ENCODE peak calls at places on chromosomes 11 and 22, in ten cellular contexts. I, K, T, V, A, B, H, R, Z and P are unnamed samples.

GRCh38 chr11:62256281-62256680 is 13.7 kb upstream of the SCGB2A2 start:
- DNase-seq in I (no peak), K (no peak), T (no peak), V (no peak), A (no peak), B (no peak), H (no peak), R (no peak), Z (no peak), P (no peak)

GRCh38 chr22:46044718-46045458 is 67.9 kb upstream of the WNT7B start:
- DNase-seq in I (no peak), K (peak), T (peak), V (peak), A (no peak), B (no peak), H (peak), R (no peak), Z (peak), P (no peak)

GRCh38 chr11:46421257-46421880 is 29.8 kb upstream of the CHRM4 start:
- DNase-seq in I (no peak), K (no peak), T (no peak), V (peak), A (no peak), B (no peak), H (no peak), R (no peak), Z (no peak), P (no peak)

GRCh38 chr11:102850973-102851745 is 7.8 kb upstream of the MMP3 start:
- DNase-seq in I (no peak), K (peak), T (no peak), V (peak), A (no peak), B (no peak), H (no peak), R (peak), Z (no peak), P (no peak)

GRCh38 chr11:2673871-2674471 is 25.8 kb downstream of the KCNQ1OT1 start:
- DNase-seq in I (no peak), K (no peak), T (no peak), V (no peak), A (no peak), B (no peak), H (no peak), R (no peak), Z (no peak), P (peak)

GRCh38 chr11:8338138-8338537 is 74.5 kb upstream of the LMO1 start:
- DNase-seq in I (peak), K (no peak), T (peak), V (peak), A (no peak), B (no peak), H (peak), R (peak), Z (peak), P (no peak)

GRCh38 chr11:78802058-78802633 is 227.5 kb upstream of the NARS2 start:
- DNase-seq in I (no peak), K (no peak), T (no peak), V (no peak), A (no peak), B (no peak), H (peak), R (no peak), Z (no peak), P (no peak)

GRCh38 chr11:126744699-126745098 is 255.9 kb downstream of the KIRREL3 start:
- DNase-seq in I (no peak), K (no peak), T (no peak), V (no peak), A (no peak), B (no peak), H (no peak), R (no peak), Z (no peak), P (no peak)

GRCh38 chr11:124600924-124601323 is 10.3 kb upstream of the PANX3 start:
- DNase-seq in I (no peak), K (no peak), T (no peak), V (no peak), A (no peak), B (no peak), H (peak), R (no peak), Z (no peak), P (no peak)

GRCh38 chr11:13535819-13536218 is 40.0 kb upstream of the PTH start:
- DNase-seq in I (no peak), K (peak), T (no peak), V (peak), A (no peak), B (no peak), H (peak), R (no peak), Z (no peak), P (no peak)

GRCh38 chr11:36594316-36594989 is at the start of gene IFTAP:
- DNase-seq in I (peak), K (peak), T (peak), V (peak), A (no peak), B (no peak), H (peak), R (peak), Z (peak), P (no peak)

GRCh38 chr22:29914165-29914564 is 31.2 kb downstream of the MTMR3 start:
- DNase-seq in I (no peak), K (peak), T (no peak), V (peak), A (no peak), B (no peak), H (peak), R (peak), Z (no peak), P (no peak)

GRCh38 chr11:2539761-2540520 is 95.1 kb downstream of the KCNQ1 start:
- DNase-seq in I (no peak), K (no peak), T (peak), V (no peak), A (no peak), B (no peak), H (no peak), R (no peak), Z (no peak), P (no peak)

GRCh38 chr11:22340803-22341581 is 2.8 kb downstream of the SLC17A6 start:
- DNase-seq in I (no peak), K (no peak), T (no peak), V (no peak), A (no peak), B (no peak), H (peak), R (no peak), Z (no peak), P (no peak)

GRCh38 chr11:46238967-46239800 is 38.3 kb upstream of the CREB3L1 start:
- DNase-seq in I (peak), K (peak), T (peak), V (peak), A (peak), B (peak), H (peak), R (peak), Z (peak), P (peak)

GRCh38 chr11:12117200-12117995 is 7.0 kb downstream of the MICAL2 start:
- DNase-seq in I (no peak), K (peak), T (no peak), V (peak), A (no peak), B (no peak), H (no peak), R (no peak), Z (no peak), P (no peak)

GRCh38 chr11:135036488-135037297 is 624.7 kb upstream of the B3GAT1 start:
- DNase-seq in I (no peak), K (no peak), T (no peak), V (no peak), A (no peak), B (no peak), H (no peak), R (no peak), Z (no peak), P (no peak)

GRCh38 chr11:6248248-6248647 is 9.4 kb downstream of the CNGA4 start:
- DNase-seq in I (no peak), K (peak), T (no peak), V (peak), A (no peak), B (no peak), H (no peak), R (no peak), Z (no peak), P (no peak)

GRCh38 chr11:2527621-2528291 is 82.9 kb downstream of the KCNQ1 start:
- DNase-seq in I (no peak), K (no peak), T (peak), V (no peak), A (no peak), B (no peak), H (no peak), R (no peak), Z (no peak), P (peak)

GRCh38 chr11:10327254-10327653 is 22.4 kb downstream of the ADM start:
- DNase-seq in I (no peak), K (peak), T (no peak), V (peak), A (no peak), B (no peak), H (no peak), R (no peak), Z (no peak), P (no peak)

GRCh38 chr11:776459-777287 is 614 bp downstream of the GATD1 start:
- DNase-seq in I (peak), K (no peak), T (no peak), V (peak), A (no peak), B (no peak), H (peak), R (peak), Z (peak), P (no peak)